ENCODE peak calls at places on chromosomes 11 and 22, in seven cellular contexts. V is activated T-helper 1 cell treated with anti-CD3 and anti-CD28 coated beads, Interleukin-12 subunit alpha, Interleukin-12 subunit beta, Interleukin-2, Interleukin-4 antibody, amounts not matched to agents 30 ng/mL and 10 ng/mL and 1 ng/mL, durations not matched to agents 14 hours and 24 hours and 36 hours; K is transverse colon; L is NCI-H1048; Z is HTR-8/SVneo; B is stimulated activated CD4-positive, alpha-beta T cell treated with anti-CD3 and anti-CD28 coated beads, Interleukin-2, amount 100 ng/mL, for 48 hours; C is bronchial epithelial cell. G is an unnamed sample.

GRCh38 chr22:49676783-49677494 is 150.7 kb downstream of the BRD1 start:
- DNase-seq in V (no peak), K (no peak), L (no peak), Z (no peak), B (no peak), C (no peak), G (no peak)

GRCh38 chr22:35587447-35587870 is 29.7 kb downstream of the MB start:
- DNase-seq in V (no peak), K (peak; percentile 60), L (no peak), Z (no peak), B (no peak), C (no peak), G (no peak)

GRCh38 chr11:133833899-133834296 is 11.4 kb downstream of the SPATA19 start:
- DNase-seq in V (no peak), K (no peak), L (no peak), Z (no peak), B (no peak), C (no peak), G (no peak)

GRCh38 chr11:119790476-119790875 is 61.5 kb upstream of the NECTIN1 start:
- DNase-seq in V (no peak), K (no peak), L (no peak), Z (no peak), B (no peak), C (no peak), G (no peak)

GRCh38 chr11:30503156-30503555 is 83.0 kb downstream of the MPPED2 start:
- DNase-seq in V (no peak), K (no peak), L (no peak), Z (no peak), B (no peak), C (no peak), G (no peak)

GRCh38 chr11:13152736-13153541 is 124.7 kb upstream of the BMAL1 start:
- DNase-seq in V (no peak), K (no peak), L (no peak), Z (peak; percentile 30), B (no peak), C (peak; percentile 55), G (peak; percentile 51)

GRCh38 chr11:95087171-95087570 is 2.5 kb upstream of the ENDOD1 start:
- DNase-seq in V (no peak), K (no peak), L (no peak), Z (no peak), B (no peak), C (no peak), G (no peak)

GRCh38 chr22:24155597-24156145 is 25.6 kb upstream of the SUSD2 start:
- DNase-seq in V (peak; percentile 19), K (peak; percentile 77), L (no peak), Z (peak; percentile 46), B (peak; percentile 44), C (peak; percentile 15), G (no peak)

GRCh38 chr11:45982656-45983470 is 60.4 kb downstream of the LARGE2 start:
- DNase-seq in V (no peak), K (no peak), L (no peak), Z (peak; percentile 81), B (peak; percentile 32), C (peak; percentile 84), G (peak; percentile 40)

GRCh38 chr11:18171377-18172000 is 1.1 kb upstream of the MRGPRX4 start:
- DNase-seq in V (no peak), K (no peak), L (no peak), Z (peak; percentile 27), B (no peak), C (peak; percentile 31), G (peak; percentile 63)

GRCh38 chr11:92393218-92393617 is 168.6 kb downstream of the FAT3 start:
- DNase-seq in V (no peak), K (no peak), L (no peak), Z (no peak), B (no peak), C (no peak), G (no peak)

GRCh38 chr22:47943729-47944700 is 1181.6 kb downstream of the TBC1D22A start:
- DNase-seq in V (no peak), K (no peak), L (no peak), Z (no peak), B (no peak), C (no peak), G (no peak)

GRCh38 chr11:75293903-75294302 is 53.3 kb downstream of the TPBGL start:
- DNase-seq in V (no peak), K (no peak), L (no peak), Z (no peak), B (no peak), C (no peak), G (no peak)

GRCh38 chr11:70727899-70728620 is 329.7 kb downstream of the CTTN start:
- DNase-seq in V (no peak), K (no peak), L (no peak), Z (no peak), B (no peak), C (peak; percentile 12), G (no peak)

GRCh38 chr22:29071261-29072045 is 1.4 kb upstream of the KREMEN1 start:
- DNase-seq in V (peak; percentile 19), K (peak; percentile 75), L (no peak), Z (no peak), B (peak; percentile 30), C (peak; percentile 78), G (no peak)

GRCh38 chr22:24107668-24108067 is 73.6 kb upstream of the SUSD2 start:
- DNase-seq in V (no peak), K (peak; percentile 71), L (no peak), Z (no peak), B (no peak), C (peak; percentile 11), G (no peak)

GRCh38 chr11:62273789-62274275 is 3.9 kb downstream of the SCGB2A2 start:
- DNase-seq in V (no peak), K (no peak), L (no peak), Z (no peak), B (no peak), C (no peak), G (no peak)

GRCh38 chr22:19483481-19484244 is 3.9 kb downstream of the CDC45 start:
- DNase-seq in V (no peak), K (no peak), L (no peak), Z (no peak), B (no peak), C (peak; percentile 72), G (no peak)

GRCh38 chr11:15412054-15412453 is 297.3 kb downstream of the INSC start:
- DNase-seq in V (no peak), K (no peak), L (no peak), Z (no peak), B (no peak), C (peak; percentile 2), G (no peak)

GRCh38 chr22:36356708-36357694 is 30.8 kb downstream of the MYH9 start:
- DNase-seq in V (no peak), K (no peak), L (no peak), Z (no peak), B (no peak), C (peak; percentile 51), G (no peak)

GRCh38 chr11:9825315-9825714 is 161.4 kb downstream of the SWAP70 start:
- DNase-seq in V (no peak), K (no peak), L (no peak), Z (no peak), B (no peak), C (peak; percentile 90), G (no peak)

GRCh38 chr22:32534252-32535215 is 59.9 kb downstream of the FBXO7 start:
- DNase-seq in V (no peak), K (peak; percentile 39), L (no peak), Z (no peak), B (no peak), C (no peak), G (peak; percentile 59)

GRCh38 chr22:24094966-24095365 is 83.9 kb downstream of the CABIN1 start:
- DNase-seq in V (no peak), K (no peak), L (no peak), Z (no peak), B (no peak), C (no peak), G (no peak)

GRCh38 chr22:42283288-42284229 is 13.1 kb upstream of the TCF20 start:
- DNase-seq in V (peak; percentile 21), K (no peak), L (no peak), Z (no peak), B (peak; percentile 39), C (no peak), G (no peak)

GRCh38 chr11:115207166-115207591 is 297.0 kb downstream of the CADM1 start:
- DNase-seq in V (no peak), K (no peak), L (no peak), Z (no peak), B (no peak), C (no peak), G (no peak)

GRCh38 chr22:35488513-35488912 is 52.1 kb upstream of the RASD2 start:
- DNase-seq in V (no peak), K (no peak), L (no peak), Z (no peak), B (no peak), C (no peak), G (no peak)

GRCh38 chr11:70501026-70501901 is 102.9 kb downstream of the CTTN start:
- DNase-seq in V (no peak), K (no peak), L (no peak), Z (no peak), B (no peak), C (no peak), G (no peak)

GRCh38 chr11:26245046-26245445 is 86.9 kb upstream of the ANO3 start:
- DNase-seq in V (no peak), K (no peak), L (no peak), Z (no peak), B (no peak), C (peak; percentile 46), G (no peak)

GRCh38 chr22:18091916-18092526 is 14.2 kb downstream of the PEX26 start:
- DNase-seq in V (no peak), K (peak; percentile 86), L (no peak), Z (no peak), B (no peak), C (no peak), G (peak; percentile 71)

G was measured in COLO829.